ENCODE peak calls at places on chromosome 11, in five cellular contexts. One of them, this sample, is unnamed.

GRCh38 chr11:69530278-69531070 is 49.0 kb downstream of the LINC01488 start:
- DNase-seq in A549: no peak
- DNase-seq in tibial nerve: no peak
- DNase-seq in coronary artery: peak; percentile 53
- DNase-seq in epithelial cell of proximal tubule: no peak
- DNase-seq in this sample: peak; percentile 9

GRCh38 chr11:63012450-63013238 is 3.0 kb downstream of the SLC22A8 start:
- DNase-seq in A549: no peak
- DNase-seq in tibial nerve: no peak
- DNase-seq in coronary artery: no peak
- DNase-seq in epithelial cell of proximal tubule: no peak
- DNase-seq in this sample: no peak

GRCh38 chr11:1536065-1536843 is 35.8 kb downstream of the DUSP8 start:
- DNase-seq in A549: no peak
- DNase-seq in tibial nerve: no peak
- DNase-seq in coronary artery: no peak
- DNase-seq in epithelial cell of proximal tubule: no peak
- DNase-seq in this sample: no peak

GRCh38 chr11:79150966-79151365 is 289.9 kb downstream of the TENM4 start:
- DNase-seq in A549: no peak
- DNase-seq in tibial nerve: no peak
- DNase-seq in coronary artery: no peak
- DNase-seq in epithelial cell of proximal tubule: no peak
- DNase-seq in this sample: no peak

GRCh38 chr11:7019500-7020182 is 505 bp downstream of the ZNF214 start:
- DNase-seq in A549: no peak
- DNase-seq in tibial nerve: no peak
- DNase-seq in coronary artery: peak; percentile 74
- DNase-seq in epithelial cell of proximal tubule: no peak
- DNase-seq in this sample: peak; percentile 25

GRCh38 chr11:15793032-15793996 is 563.0 kb downstream of the SOX6 start:
- DNase-seq in A549: no peak
- DNase-seq in tibial nerve: no peak
- DNase-seq in coronary artery: no peak
- DNase-seq in epithelial cell of proximal tubule: peak; percentile 43
- DNase-seq in this sample: no peak

GRCh38 chr11:34416746-34417145 is 22.0 kb upstream of the CAT start:
- DNase-seq in A549: no peak
- DNase-seq in tibial nerve: no peak
- DNase-seq in coronary artery: no peak
- DNase-seq in epithelial cell of proximal tubule: no peak
- DNase-seq in this sample: no peak

GRCh38 chr11:112366777-112367176 is 106.1 kb upstream of the PLET1 start:
- DNase-seq in A549: no peak
- DNase-seq in tibial nerve: no peak
- DNase-seq in coronary artery: no peak
- DNase-seq in epithelial cell of proximal tubule: no peak
- DNase-seq in this sample: no peak

GRCh38 chr11:102986815-102987214 is 31.3 kb upstream of the MMP13 start:
- DNase-seq in A549: no peak
- DNase-seq in tibial nerve: no peak
- DNase-seq in coronary artery: no peak
- DNase-seq in epithelial cell of proximal tubule: peak; percentile 60
- DNase-seq in this sample: no peak

GRCh38 chr11:83004855-83005556 is 66.7 kb downstream of the RAB30 start:
- DNase-seq in A549: no peak
- DNase-seq in tibial nerve: no peak
- DNase-seq in coronary artery: no peak
- DNase-seq in epithelial cell of proximal tubule: no peak
- DNase-seq in this sample: no peak

GRCh38 chr11:69923196-69923595 is 104.0 kb upstream of the FGF3 start:
- DNase-seq in A549: no peak
- DNase-seq in tibial nerve: no peak
- DNase-seq in coronary artery: peak; percentile 41
- DNase-seq in epithelial cell of proximal tubule: no peak
- DNase-seq in this sample: no peak

GRCh38 chr11:75527938-75528845 is 2.5 kb upstream of the GDPD5 start:
- DNase-seq in A549: no peak
- DNase-seq in tibial nerve: no peak
- DNase-seq in coronary artery: no peak
- DNase-seq in epithelial cell of proximal tubule: no peak
- DNase-seq in this sample: no peak

GRCh38 chr11:3953327-3953726 is 97.9 kb downstream of the STIM1 start:
- DNase-seq in A549: no peak
- DNase-seq in tibial nerve: no peak
- DNase-seq in coronary artery: no peak
- DNase-seq in epithelial cell of proximal tubule: no peak
- DNase-seq in this sample: no peak

GRCh38 chr11:61728940-61729219 is 23.6 kb upstream of the MYRF start:
- DNase-seq in A549: peak; percentile 80
- DNase-seq in tibial nerve: no peak
- DNase-seq in coronary artery: no peak
- DNase-seq in epithelial cell of proximal tubule: peak; percentile 32
- DNase-seq in this sample: peak; percentile 52

GRCh38 chr11:35335226-35335625 is 84.1 kb downstream of the SLC1A2 start:
- DNase-seq in A549: no peak
- DNase-seq in tibial nerve: no peak
- DNase-seq in coronary artery: no peak
- DNase-seq in epithelial cell of proximal tubule: no peak
- DNase-seq in this sample: no peak

GRCh38 chr11:38672445-38672844 is 2074.4 kb upstream of the RAG2 start:
- DNase-seq in A549: no peak
- DNase-seq in tibial nerve: no peak
- DNase-seq in coronary artery: no peak
- DNase-seq in epithelial cell of proximal tubule: no peak
- DNase-seq in this sample: no peak

GRCh38 chr11:76185511-76185910 is 20.8 kb downstream of the WNT11 start:
- DNase-seq in A549: no peak
- DNase-seq in tibial nerve: no peak
- DNase-seq in coronary artery: no peak
- DNase-seq in epithelial cell of proximal tubule: no peak
- DNase-seq in this sample: no peak

GRCh38 chr11:115469361-115469760 is 34.9 kb downstream of the CADM1 start:
- DNase-seq in A549: no peak
- DNase-seq in tibial nerve: no peak
- DNase-seq in coronary artery: no peak
- DNase-seq in epithelial cell of proximal tubule: no peak
- DNase-seq in this sample: peak; percentile 47

GRCh38 chr11:57476883-57477506 is 16.7 kb downstream of the RTN4RL2 start:
- DNase-seq in A549: peak; percentile 75
- DNase-seq in tibial nerve: no peak
- DNase-seq in coronary artery: no peak
- DNase-seq in epithelial cell of proximal tubule: no peak
- DNase-seq in this sample: peak; percentile 80

GRCh38 chr11:628056-628455 is 1.1 kb upstream of the SCT start:
- DNase-seq in A549: no peak
- DNase-seq in tibial nerve: no peak
- DNase-seq in coronary artery: peak; percentile 68
- DNase-seq in epithelial cell of proximal tubule: no peak
- DNase-seq in this sample: no peak

GRCh38 chr11:63719987-63720386 is 38.7 kb downstream of the RTN3 start:
- DNase-seq in A549: no peak
- DNase-seq in tibial nerve: no peak
- DNase-seq in coronary artery: no peak
- DNase-seq in epithelial cell of proximal tubule: no peak
- DNase-seq in this sample: no peak

DNA sequence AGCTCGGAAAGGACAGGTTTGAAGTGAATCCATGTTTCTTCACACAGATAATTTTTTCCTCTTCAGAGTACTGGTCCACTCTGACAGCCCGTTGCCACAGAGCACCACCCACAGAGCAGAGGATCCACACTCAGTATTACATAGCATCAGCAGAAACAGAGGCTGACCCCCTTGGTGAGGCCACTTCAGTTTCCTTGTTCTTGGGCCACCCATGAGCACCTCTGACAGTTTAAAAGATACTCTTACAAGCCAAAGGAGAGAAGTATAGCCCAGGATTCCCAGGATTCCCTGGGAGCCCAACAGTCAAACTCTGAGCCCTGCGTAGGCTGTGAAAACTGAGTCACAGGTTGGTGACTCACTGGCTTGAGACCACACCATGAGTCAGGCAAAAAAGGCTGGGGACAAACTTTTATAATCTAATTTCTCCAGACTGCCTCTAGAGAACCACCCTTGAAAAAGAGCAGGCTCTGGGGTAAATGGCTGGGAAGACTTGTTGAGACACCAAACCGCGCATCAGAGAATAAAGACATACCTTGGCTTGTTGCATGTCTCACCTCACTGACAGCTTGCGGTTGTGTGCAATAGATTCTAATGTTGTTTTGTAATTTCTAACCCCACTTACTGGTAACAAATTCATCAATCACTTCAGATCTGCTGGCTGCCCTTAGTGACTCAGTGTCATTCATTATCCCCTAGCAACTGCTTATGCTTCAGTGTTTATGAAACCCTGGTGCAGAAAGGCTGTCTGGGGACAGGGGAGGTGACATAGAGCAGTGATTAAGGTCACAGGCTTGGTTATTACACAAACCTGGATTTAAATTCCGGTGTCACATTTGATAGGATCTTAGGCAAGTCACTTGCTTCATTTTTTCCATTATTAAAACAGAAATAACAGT is 56.9 kb upstream of the PRSS23 start:
- DNase-seq in A549: peak; percentile 78
- DNase-seq in tibial nerve: peak; percentile 42
- DNase-seq in coronary artery: peak; percentile 89
- DNase-seq in epithelial cell of proximal tubule: peak; percentile 98
- DNase-seq in this sample: no peak
- TF ChIP-seq CTCF in A549: no peak
- TF ChIP-seq CTCF in tibial nerve: no peak
- TF ChIP-seq CTCF in coronary artery: no peak
- TF ChIP-seq CTCF in epithelial cell of proximal tubule: no peak
- TF ChIP-seq CTCF in this sample: no peak

DNA sequence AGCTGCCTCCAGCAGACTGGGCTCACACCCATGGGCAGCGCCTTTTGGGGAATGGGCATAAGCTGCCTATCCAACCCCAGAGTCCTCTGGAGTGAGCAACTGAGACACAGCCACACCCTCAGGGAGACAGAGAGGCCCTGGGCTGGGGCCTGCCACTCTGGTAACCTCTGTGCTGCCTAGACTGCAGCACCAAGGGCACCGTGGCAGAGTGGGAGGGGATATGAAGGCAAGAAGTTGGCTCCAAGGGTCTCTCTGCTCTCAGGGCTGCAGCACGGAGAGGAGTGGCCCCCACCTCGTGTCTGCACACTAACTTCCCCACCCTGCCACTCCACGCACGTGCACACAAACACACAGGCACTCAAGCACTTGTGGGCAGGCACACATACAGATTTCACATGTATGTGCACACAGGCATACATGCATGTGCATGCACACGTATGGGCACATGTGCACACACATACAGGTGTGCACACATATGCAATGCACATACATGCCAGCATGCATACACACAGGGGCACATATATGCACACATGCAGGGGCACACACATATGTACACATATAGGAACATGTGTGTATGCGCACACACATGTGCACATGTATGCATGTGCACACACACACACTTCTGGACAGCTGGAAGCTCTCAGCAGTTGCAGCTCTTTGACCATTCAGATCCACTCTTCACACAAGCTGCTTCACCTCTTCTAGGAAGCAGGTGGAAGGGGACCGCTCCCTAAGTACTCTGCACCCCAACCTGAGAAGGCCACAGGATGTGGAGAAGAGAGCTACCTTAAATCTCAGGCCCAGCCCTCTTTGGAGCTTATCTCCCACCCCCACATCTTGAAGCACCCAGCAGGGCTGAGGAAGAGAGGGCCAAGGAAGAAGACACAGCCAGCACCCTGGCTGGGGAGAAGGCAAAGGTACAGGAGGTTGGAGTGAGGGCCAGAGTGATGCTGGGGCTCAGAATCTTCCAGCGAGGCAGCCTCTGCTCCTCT is 4.3 kb downstream of the IGSF9B start:
- DNase-seq in A549: no peak
- DNase-seq in tibial nerve: no peak
- DNase-seq in coronary artery: no peak
- DNase-seq in epithelial cell of proximal tubule: no peak
- DNase-seq in this sample: no peak
- H3K4me3 ChIP-seq in A549: no peak overlapping the region
- H3K4me3 ChIP-seq in tibial nerve: peak overlapping the region; percentile 19
- H3K4me3 ChIP-seq in coronary artery: peak overlapping the region; percentile 92
- H3K4me3 ChIP-seq in epithelial cell of proximal tubule: no peak overlapping the region
- H3K4me3 ChIP-seq in this sample: no peak overlapping the region

DNA sequence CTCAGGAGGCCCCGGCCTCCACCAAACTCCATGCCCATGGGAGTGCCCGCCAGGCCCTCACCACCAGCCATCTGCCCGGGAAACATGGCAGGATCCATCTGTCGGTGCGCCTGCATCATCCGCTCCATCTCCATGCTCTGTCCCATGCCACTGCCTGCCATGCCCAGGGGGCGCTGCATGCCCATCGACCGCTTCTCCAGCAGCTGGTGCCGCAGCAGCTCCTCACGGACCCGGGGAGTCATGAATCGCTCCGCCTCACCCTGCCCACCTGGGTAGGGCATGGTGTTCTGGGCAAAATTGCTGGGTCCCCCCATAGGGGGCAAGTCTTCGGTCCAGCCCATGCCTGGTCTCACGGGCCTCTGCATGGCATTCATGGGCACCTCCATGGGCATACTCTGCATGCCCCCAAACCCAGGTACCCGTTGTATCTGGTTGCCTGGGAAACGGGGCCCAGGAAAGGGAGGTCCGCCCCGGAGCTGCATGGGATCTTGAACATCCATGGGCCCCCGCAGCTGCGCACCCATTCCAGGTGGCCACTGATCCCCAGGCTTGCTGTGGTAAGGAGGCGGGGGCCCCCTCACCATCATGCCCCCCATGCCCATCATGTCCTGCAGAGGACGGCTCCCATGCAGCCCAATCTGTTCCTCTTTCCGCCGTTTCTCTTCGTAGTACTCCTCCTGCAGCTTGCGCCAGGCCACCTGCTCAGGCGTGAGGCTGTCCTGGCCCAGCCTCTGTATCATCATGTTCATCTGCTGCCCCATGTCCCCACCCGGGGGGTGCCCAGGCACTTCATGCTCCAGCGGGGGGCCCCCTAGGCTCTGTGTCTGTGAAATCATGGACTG is 18.0 kb downstream of the CXCR5 start:
- DNase-seq in A549: no peak
- DNase-seq in tibial nerve: no peak
- DNase-seq in coronary artery: no peak
- DNase-seq in epithelial cell of proximal tubule: no peak
- DNase-seq in this sample: no peak
- TF ChIP-seq CTCF in A549: peak; percentile 12
- TF ChIP-seq CTCF in tibial nerve: no peak
- TF ChIP-seq CTCF in coronary artery: no peak
- TF ChIP-seq CTCF in epithelial cell of proximal tubule: peak; percentile 35
- TF ChIP-seq CTCF in this sample: no peak

GRCh38 chr11:44877908-44878459 is 72.7 kb downstream of the TP53I11 start:
- DNase-seq in A549: no peak
- DNase-seq in tibial nerve: no peak
- DNase-seq in coronary artery: no peak
- DNase-seq in epithelial cell of proximal tubule: no peak
- DNase-seq in this sample: no peak
- H3K4me3 ChIP-seq in A549: no peak overlapping the region
- H3K4me3 ChIP-seq in tibial nerve: no peak overlapping the region
- H3K4me3 ChIP-seq in coronary artery: peak overlapping the region; percentile 15
- H3K4me3 ChIP-seq in epithelial cell of proximal tubule: no peak overlapping the region
- H3K4me3 ChIP-seq in this sample: no peak overlapping the region

GRCh38 chr11:65435330-65435931 is 12.8 kb downstream of the NEAT1 start:
- DNase-seq in A549: no peak
- DNase-seq in tibial nerve: no peak
- DNase-seq in coronary artery: peak; percentile 71
- DNase-seq in epithelial cell of proximal tubule: no peak
- DNase-seq in this sample: no peak
- TF ChIP-seq CTCF in A549: no peak
- TF ChIP-seq CTCF in tibial nerve: no peak
- TF ChIP-seq CTCF in coronary artery: no peak
- TF ChIP-seq CTCF in epithelial cell of proximal tubule: no peak
- TF ChIP-seq CTCF in this sample: no peak

GRCh38 chr11:126339073-126339865 is 16.2 kb upstream of the ST3GAL4 start:
- DNase-seq in A549: no peak
- DNase-seq in tibial nerve: no peak
- DNase-seq in coronary artery: no peak
- DNase-seq in epithelial cell of proximal tubule: no peak
- DNase-seq in this sample: no peak
- H3K4me3 ChIP-seq in A549: no peak overlapping the region
- H3K4me3 ChIP-seq in tibial nerve: no peak overlapping the region
- H3K4me3 ChIP-seq in coronary artery: no peak overlapping the region
- H3K4me3 ChIP-seq in epithelial cell of proximal tubule: no peak overlapping the region
- H3K4me3 ChIP-seq in this sample: no peak overlapping the region